ENCODE peak calls at places on chromosomes 6 and 20, in four cellular contexts. M, I, C and H are unnamed samples.
A peak's percentile ranks its signal among the peaks of the same experiment; 100 is the strongest.

GRCh38 chr6:8859501-8859900 is 424.2 kb upstream of the SLC35B3 start:
- DNase-seq in C (no peak), I (no peak), M (no peak), H (no peak)

GRCh38 chr20:8837396-8837795 is 231.5 kb upstream of the PLCB4 start:
- DNase-seq in M (no peak), C (peak; percentile 21), I (no peak), H (peak; percentile 83)

GRCh38 chr6:13468839-13469238 is 18.6 kb downstream of the GFOD1 start:
- DNase-seq in C (no peak), M (no peak), I (no peak), H (no peak)

GRCh38 chr6:4281341-4282293 is 146.2 kb upstream of the ECI2 start:
- DNase-seq in I (no peak), M (peak; percentile 65), C (peak; percentile 29), H (peak; percentile 77)

GRCh38 chr6:116439572-116439971 is 21.6 kb upstream of the CALHM6 start:
- DNase-seq in C (no peak), I (no peak), M (no peak), H (no peak)

GRCh38 chr6:33183071-33183683 is 9.1 kb downstream of the COL11A2 start:
- DNase-seq in M (no peak), I (no peak), C (no peak), H (no peak)

GRCh38 chr6:71584712-71585436 is 296.3 kb downstream of the OGFRL1 start:
- DNase-seq in C (no peak), I (no peak), M (peak; percentile 20), H (no peak)

GRCh38 chr20:17617212-17617867 is 47.5 kb downstream of the DSTN start:
- DNase-seq in M (peak; percentile 89), C (peak; percentile 48), I (peak; percentile 13), H (no peak)

GRCh38 chr6:166633732-166634535 is 6.9 kb upstream of the RPS6KA2 start:
- DNase-seq in M (no peak), C (no peak), I (no peak), H (no peak)

GRCh38 chr6:67287566-67287965 is 1347.5 kb upstream of the ADGRB3 start:
- DNase-seq in C (no peak), I (no peak), M (no peak), H (no peak)

DNA sequence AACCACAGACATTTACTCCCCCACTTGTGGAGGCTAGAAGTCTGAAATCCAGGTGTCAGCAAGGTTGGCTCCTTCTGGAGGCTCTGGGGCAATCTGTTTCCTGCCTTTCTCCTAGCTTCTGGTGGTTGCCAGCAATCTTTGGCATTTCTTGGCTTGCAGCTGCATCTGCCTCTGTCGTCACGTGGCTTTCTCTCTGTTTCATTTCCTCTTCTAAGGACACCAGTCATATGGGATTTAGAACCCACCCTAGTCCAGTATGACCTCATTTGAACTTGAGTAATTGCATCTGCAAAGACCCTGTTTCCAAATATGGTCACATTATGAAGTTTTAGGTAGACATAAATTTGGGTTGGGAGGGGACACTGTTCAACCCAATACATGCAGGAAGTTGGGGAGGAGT is 56.2 kb upstream of the EPB41L1 start:
- DNase-seq in I (no peak), C (peak; percentile 83), M (no peak), H (no peak)
- H3K27me3 ChIP-seq in I (peaks cover 3% of the 10 kb centered on the region), C (peaks cover 5% of the 10 kb centered on the region), M (no peaks in the 10 kb centered on the region), H (peaks cover 2% of the 10 kb centered on the region)

GRCh38 chr20:37904008-37904675 is 1.2 kb downstream of the VSTM2L start:
- DNase-seq in I (no peak), C (no peak), M (no peak), H (no peak)
- H3K4me3 ChIP-seq in I (peak overlapping the region; percentile 47), C (peak overlapping the region; percentile 65), M (peak overlapping the region; percentile 42), H (no peak overlapping the region)

GRCh38 chr6:56956481-56956880 is 1.6 kb downstream of the BEND6 start:
- DNase-seq in C (no peak), I (no peak), M (no peak), H (no peak)
- H3K27me3 ChIP-seq in C (peaks cover 66% of the 10 kb centered on the region), I (no peaks in the 10 kb centered on the region), M (no peaks in the 10 kb centered on the region), H (no peaks in the 10 kb centered on the region)

DNA sequence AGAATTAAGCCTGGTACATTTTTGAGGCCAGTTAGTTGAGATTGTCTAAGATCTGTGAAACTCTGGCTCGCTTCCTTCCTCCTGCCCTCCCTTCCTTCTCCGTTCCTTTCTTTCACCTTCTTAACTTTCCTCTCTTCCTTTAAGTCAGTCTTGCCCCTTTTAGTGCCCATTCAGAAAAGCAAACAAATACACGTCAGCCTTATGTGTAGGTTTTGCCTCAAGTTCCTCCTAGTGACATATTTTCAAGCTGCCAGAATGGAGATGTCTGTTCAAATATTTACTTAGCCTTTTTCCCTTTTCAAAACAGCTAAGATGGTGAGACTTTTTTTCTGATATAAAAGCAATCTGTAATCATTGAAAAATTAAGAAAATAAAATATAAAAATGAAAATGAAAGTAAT is 178.4 kb downstream of the FARS2 start:
- DNase-seq in I (no peak), C (no peak), M (no peak), H (no peak)
- H3K4me3 ChIP-seq in I (no peak overlapping the region), C (no peak overlapping the region), M (no peak overlapping the region), H (no peak overlapping the region)

DNA sequence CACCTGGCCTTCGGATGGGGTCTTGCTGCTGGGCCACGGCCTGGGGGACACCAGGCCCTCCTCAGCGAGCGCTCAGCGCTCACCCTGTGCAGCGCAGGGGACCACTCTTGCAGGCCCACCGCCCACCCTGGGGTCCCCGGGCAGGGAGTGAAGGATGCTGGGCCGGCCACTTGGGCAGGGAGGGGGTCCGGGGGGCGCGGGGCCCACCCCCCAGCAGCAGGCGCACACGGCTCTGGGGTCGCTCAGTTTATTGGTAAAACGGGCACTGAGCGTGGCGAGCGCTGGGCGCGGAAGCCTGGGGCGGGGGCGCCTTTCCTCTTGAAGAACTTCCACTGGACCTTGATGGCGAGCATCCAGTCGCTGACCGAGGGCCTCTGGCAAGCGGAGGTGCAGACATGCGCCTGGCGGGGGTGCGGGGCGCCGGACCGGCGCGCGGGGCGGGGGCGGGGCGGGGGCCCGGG is 11.1 kb downstream of the EEF1A2 start:
- DNase-seq in M (peak; percentile 43), C (no peak), I (no peak), H (no peak)
- H3K27me3 ChIP-seq in M (no peaks in the 10 kb centered on the region), C (no peaks in the 10 kb centered on the region), I (no peaks in the 10 kb centered on the region), H (peaks cover 50% of the 10 kb centered on the region)

GRCh38 chr6:147507162-147508072 is 1.1 kb upstream of the SAMD5 start:
- DNase-seq in I (no peak), C (peak; percentile 8), M (peak; percentile 47), H (no peak)

GRCh38 chr6:147508073-147508870 is at the start of gene SAMD5:
- DNase-seq in M (peak; percentile 83), I (no peak), C (peak; percentile 74), H (no peak)

GRCh38 chr6:147508871-147509608 is 550 bp downstream of the SAMD5 start:
- DNase-seq in M (peak; percentile 58), I (no peak), C (no peak), H (no peak)

GRCh38 chr6:147504848-147505247 is 3.6 kb upstream of the SAMD5 start:
- DNase-seq in M (no peak), I (no peak), C (no peak), H (no peak)

DNA sequence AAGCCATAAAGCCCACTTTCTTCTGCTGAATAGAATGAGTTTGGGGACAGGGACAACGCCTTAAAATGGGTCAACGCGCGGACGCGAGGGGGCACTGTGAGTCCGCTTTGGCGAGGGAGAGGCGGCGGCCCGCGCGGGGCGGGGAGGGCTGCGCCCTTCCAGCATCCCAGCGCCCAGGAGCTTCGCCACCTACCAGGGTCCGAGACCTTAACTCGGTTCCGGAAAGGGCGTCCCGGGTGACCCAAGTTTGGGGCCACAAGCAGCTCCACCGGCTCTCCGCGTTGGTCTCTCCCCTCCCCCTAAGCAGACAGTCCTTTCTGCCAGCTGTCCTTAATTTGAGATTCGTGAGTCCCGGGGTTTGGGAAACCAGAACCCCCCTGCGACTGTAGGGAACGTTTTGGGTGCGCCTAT is 1.8 kb upstream of the SAMD5 start:
- DNase-seq in M (peak; percentile 89), I (no peak), C (peak; percentile 62), H (no peak)
- H3K4me3 ChIP-seq in M (peak overlapping the region; percentile 86), I (peak overlapping the region; percentile 49), C (peak overlapping the region; percentile 64), H (peak overlapping the region; percentile 26)

DNA sequence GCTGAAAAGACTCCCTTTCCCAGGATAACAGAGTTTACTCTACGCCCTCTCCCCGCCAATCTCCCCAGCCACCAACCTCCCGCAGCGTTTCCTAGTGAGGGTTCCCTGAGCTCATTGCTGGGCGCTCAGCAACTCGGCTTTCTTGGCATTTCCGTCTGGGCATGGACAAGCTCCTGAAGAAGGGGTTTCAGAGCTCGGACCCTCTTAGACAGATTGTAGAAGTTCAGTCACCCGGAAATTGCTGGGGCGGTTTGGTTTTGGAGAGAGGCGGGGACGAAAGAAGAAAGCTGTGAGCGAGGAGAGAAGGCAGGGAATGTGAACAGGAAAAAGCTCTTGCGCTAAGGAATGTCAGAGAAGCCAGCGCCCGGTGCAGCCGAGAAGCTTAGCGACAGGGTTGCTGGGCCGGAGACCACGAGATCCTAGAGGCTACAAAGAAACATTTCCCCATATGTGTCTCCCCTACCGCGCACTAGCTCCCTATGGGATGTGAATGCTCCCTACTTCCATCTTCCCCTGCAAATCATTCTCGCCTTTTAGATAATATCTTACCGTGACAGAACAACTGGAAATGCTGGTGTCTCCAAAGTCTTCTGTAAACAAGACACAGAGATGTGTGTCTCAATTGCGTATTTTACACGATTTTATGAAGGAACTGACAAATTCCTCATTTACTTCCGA is 15.8 kb downstream of the POM121L2 start:
- DNase-seq in C (peak; percentile 65), M (no peak), I (no peak), H (no peak)
- H3K27me3 ChIP-seq in C (peaks cover 77% of the 10 kb centered on the region), M (peaks cover 12% of the 10 kb centered on the region), I (no peaks in the 10 kb centered on the region), H (peaks cover 20% of the 10 kb centered on the region)

DNA sequence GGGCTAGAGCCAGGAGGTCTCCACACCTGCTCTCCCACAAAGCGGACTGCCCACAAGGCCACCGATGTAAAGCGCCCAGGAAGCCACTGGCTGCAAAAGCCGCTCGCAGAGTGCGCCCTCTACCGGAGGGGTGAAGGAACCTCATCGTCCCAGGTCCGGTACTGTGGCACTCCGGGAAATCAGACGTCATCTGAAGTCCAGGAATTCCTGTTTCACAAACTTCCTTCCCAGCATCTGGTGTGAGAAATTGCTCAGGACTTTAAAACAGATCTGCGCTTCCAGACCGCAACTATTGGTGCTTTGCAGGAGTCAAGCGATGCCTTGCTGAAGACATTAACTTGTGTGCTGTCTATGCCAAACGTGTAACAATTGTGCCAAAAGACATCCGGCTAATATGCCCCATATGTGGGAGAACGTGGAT is 115.1 kb upstream of the ARID1B start:
- DNase-seq in I (peak; percentile 25), M (no peak), C (no peak), H (no peak)
- H3K4me3 ChIP-seq in I (peak overlapping the region; percentile 12), M (no peak overlapping the region), C (no peak overlapping the region), H (no peak overlapping the region)

DNA sequence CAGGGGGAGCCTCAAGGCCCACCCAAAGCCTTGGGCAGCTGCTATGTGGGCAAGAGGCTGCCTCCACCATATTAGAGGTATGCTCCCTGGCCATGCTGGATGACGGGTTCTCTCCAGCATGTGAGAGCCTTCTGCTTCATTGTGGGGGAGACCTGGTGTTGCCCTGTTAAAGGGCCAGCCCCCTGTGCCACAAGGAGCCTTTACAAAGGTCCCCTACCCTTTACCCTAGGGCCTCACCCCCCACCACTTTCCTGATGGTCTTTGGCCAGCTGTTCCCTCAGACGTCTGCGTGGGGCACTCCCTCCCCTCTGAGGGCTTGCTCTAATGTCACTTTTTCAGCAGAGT is 5.2 kb downstream of the ADIG start:
- DNase-seq in M (no peak), C (no peak), I (no peak), H (no peak)
- H3K27me3 ChIP-seq in M (no peaks in the 10 kb centered on the region), C (no peaks in the 10 kb centered on the region), I (no peaks in the 10 kb centered on the region), H (no peaks in the 10 kb centered on the region)

GRCh38 chr20:5001174-5002076 is at the start of gene SLC23A2:
- DNase-seq in M (peak; percentile 84), I (no peak), C (peak; percentile 32), H (no peak)

GRCh38 chr20:5000263-5001173 is 792 bp downstream of the SLC23A2 start:
- DNase-seq in M (peak; percentile 76), C (no peak), I (no peak), H (no peak)

GRCh38 chr20:4999788-5000187 is 1.5 kb downstream of the SLC23A2 start:
- DNase-seq in C (no peak), M (no peak), I (no peak), H (no peak)

GRCh38 chr20:4997207-4997606 is 4.1 kb downstream of the SLC23A2 start:
- DNase-seq in M (no peak), I (no peak), C (no peak), H (no peak)

GRCh38 chr20:4998160-4998651 is 3.1 kb downstream of the SLC23A2 start:
- DNase-seq in C (no peak), M (no peak), I (no peak), H (no peak)
- H3K4me3 ChIP-seq in C (no peak overlapping the region), M (no peak overlapping the region), I (no peak overlapping the region), H (no peak overlapping the region)